ENCODE peak calls at places on chromosomes 4 and X, in five cellular contexts. R, G, N, E and Q are unnamed samples.
A peak's percentile ranks its signal among the peaks of the same experiment; 100 is the strongest.

GRCh38 chr4:113990886-113991285 is 11.4 kb upstream of the ARSJ start:
- DNase-seq in G (no peak), E (no peak), R (no peak), N (no peak), Q (no peak)

GRCh38 chr4:6761540-6762243 is 20.8 kb upstream of the KIAA0232 start:
- DNase-seq in N (no peak), R (no peak), G (no peak), E (no peak), Q (no peak)

GRCh38 chr4:8771258-8771590 is 100.4 kb downstream of the HMX1 start:
- DNase-seq in R (no peak), G (no peak), N (no peak), E (no peak), Q (peak; percentile 12)

GRCh38 chr4:7852568-7853185 is 87.0 kb downstream of the AFAP1 start:
- DNase-seq in G (no peak), N (no peak), E (no peak), R (no peak), Q (no peak)

GRCh38 chrX:14039344-14039743 is 9.7 kb upstream of the GEMIN8 start:
- DNase-seq in E (no peak), R (no peak), G (peak; percentile 66), N (no peak), Q (peak; percentile 39)

GRCh38 chr4:77927991-77928925 is 65.6 kb downstream of the MRPL1 start:
- DNase-seq in E (no peak), R (no peak), G (no peak), N (no peak), Q (no peak)

GRCh38 chr4:179285696-179286095 is 1843.5 kb upstream of the AGA start:
- DNase-seq in G (no peak), E (no peak), R (no peak), N (no peak), Q (no peak)

GRCh38 chr4:95027906-95028618 is 270.3 kb downstream of the BMPR1B start:
- DNase-seq in N (no peak), E (no peak), G (no peak), R (no peak), Q (no peak)

GRCh38 chrX:13015536-13016236 is 28.7 kb downstream of the FAM9C start:
- DNase-seq in G (no peak), R (no peak), E (no peak), N (no peak), Q (no peak)

GRCh38 chr4:124025423-124025822 is 628.8 kb downstream of the SPRY1 start:
- DNase-seq in G (no peak), N (no peak), E (no peak), R (no peak), Q (no peak)

GRCh38 chr4:107138433-107138832 is 102.3 kb upstream of the DKK2 start:
- DNase-seq in R (no peak), N (no peak), G (no peak), E (no peak), Q (no peak)

GRCh38 chr4:134337584-134337983 is 136.0 kb upstream of the PABPC4L start:
- DNase-seq in N (no peak), R (no peak), G (no peak), E (no peak), Q (no peak)

GRCh38 chr4:112633477-112634235 is 3.1 kb downstream of the ZGRF1 start:
- DNase-seq in G (no peak), E (no peak), N (peak; percentile 19), R (no peak), Q (no peak)

GRCh38 chr4:159193256-159193655 is 90.4 kb downstream of the RAPGEF2 start:
- DNase-seq in G (no peak), E (no peak), R (no peak), N (no peak), Q (no peak)

GRCh38 chr4:159190646-159191045 is 87.8 kb downstream of the RAPGEF2 start:
- DNase-seq in E (no peak), G (no peak), N (no peak), R (no peak), Q (no peak)

GRCh38 chr4:159188646-159189045 is 85.8 kb downstream of the RAPGEF2 start:
- DNase-seq in G (no peak), E (no peak), R (no peak), N (no peak), Q (no peak)

GRCh38 chr4:159195400-159195799 is 92.5 kb downstream of the RAPGEF2 start:
- DNase-seq in G (no peak), N (no peak), R (no peak), E (no peak), Q (no peak)

DNA sequence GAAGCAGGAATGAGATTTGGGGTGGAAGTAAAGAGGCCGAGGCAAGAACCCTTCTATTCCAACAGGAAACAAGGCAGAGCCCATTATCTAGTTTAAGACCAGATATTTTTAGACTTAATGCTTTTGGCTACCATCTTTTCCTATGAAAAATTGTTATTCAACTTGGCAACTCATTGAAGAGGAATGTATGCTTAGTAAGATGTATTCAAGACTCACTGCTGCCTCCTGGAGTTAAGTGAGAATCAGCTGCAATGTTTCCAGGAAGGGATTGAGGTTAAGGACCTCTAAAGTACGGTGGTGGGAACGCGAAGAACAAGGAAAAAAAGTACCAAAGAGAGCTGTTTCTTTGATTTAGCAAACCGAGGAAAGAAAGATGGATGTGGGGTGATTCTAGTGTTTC is 89.1 kb downstream of the RAPGEF2 start:
- DNase-seq in N (no peak), E (no peak), G (no peak), R (no peak), Q (no peak)
- TF ChIP-seq CTCF in N (peak; percentile 30), E (no peak), G (no peak), R (peak; percentile 48), Q (peak; percentile 29)

GRCh38 chr4:174526731-174527130 is 4.4 kb upstream of the HPGD start:
- DNase-seq in N (no peak), R (no peak), G (no peak), E (no peak), Q (no peak)
- TF ChIP-seq CTCF in N (no peak), R (no peak), G (no peak), E (no peak), Q (no peak)

GRCh38 chr4:186032259-186032658 is 36.7 kb upstream of the TLR3 start:
- DNase-seq in G (no peak), N (no peak), R (no peak), E (no peak), Q (no peak)
- TF ChIP-seq CTCF in G (no peak), N (peak; percentile 23), R (no peak), E (no peak), Q (no peak)

GRCh38 chr4:158170691-158171455 is 2.0 kb downstream of the GASK1B start:
- DNase-seq in R (no peak), G (no peak), N (peak; percentile 11), E (peak; percentile 86), Q (peak; percentile 40)
- TF ChIP-seq CTCF in R (peak; percentile 56), G (no peak), N (peak; percentile 55), E (peak; percentile 80), Q (peak; percentile 62)

DNA sequence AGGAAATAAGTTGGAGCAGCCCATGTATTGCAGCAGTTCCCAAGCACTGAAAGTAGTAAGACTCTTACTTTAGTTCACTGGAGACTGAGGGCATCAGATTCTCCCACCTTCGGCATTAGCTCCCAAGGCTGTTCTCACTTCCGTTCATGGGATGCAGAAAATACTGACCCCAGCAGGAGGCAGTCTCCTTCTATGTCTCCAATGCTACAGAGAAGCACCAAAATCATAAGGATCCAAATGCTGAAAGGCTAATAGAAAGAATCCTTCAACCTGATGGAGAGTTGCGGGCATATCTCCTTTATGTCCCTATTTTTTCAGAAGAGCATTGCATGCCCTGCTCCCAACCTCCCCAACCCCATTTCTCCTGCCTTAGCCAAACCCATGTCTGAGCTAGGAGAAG is 32.4 kb downstream of the ADH7 start:
- DNase-seq in R (no peak), G (no peak), E (no peak), N (no peak), Q (no peak)
- TF ChIP-seq CTCF in R (no peak), G (no peak), E (no peak), N (no peak), Q (no peak)

GRCh38 chr4:2280531-2281300 is 18.8 kb upstream of the MXD4 start:
- DNase-seq in E (no peak), N (no peak), G (no peak), R (no peak), Q (peak; percentile 9)

GRCh38 chr4:2284161-2284933 is 22.4 kb upstream of the MXD4 start:
- DNase-seq in E (peak; percentile 16), N (no peak), G (no peak), R (no peak), Q (peak; percentile 3)

GRCh38 chr4:2283199-2283711 is 21.3 kb upstream of the MXD4 start:
- DNase-seq in G (no peak), R (no peak), E (no peak), N (no peak), Q (no peak)

GRCh38 chr4:2284934-2285664 is 23.2 kb upstream of the MXD4 start:
- DNase-seq in N (no peak), R (no peak), G (no peak), E (peak; percentile 20), Q (no peak)

DNA sequence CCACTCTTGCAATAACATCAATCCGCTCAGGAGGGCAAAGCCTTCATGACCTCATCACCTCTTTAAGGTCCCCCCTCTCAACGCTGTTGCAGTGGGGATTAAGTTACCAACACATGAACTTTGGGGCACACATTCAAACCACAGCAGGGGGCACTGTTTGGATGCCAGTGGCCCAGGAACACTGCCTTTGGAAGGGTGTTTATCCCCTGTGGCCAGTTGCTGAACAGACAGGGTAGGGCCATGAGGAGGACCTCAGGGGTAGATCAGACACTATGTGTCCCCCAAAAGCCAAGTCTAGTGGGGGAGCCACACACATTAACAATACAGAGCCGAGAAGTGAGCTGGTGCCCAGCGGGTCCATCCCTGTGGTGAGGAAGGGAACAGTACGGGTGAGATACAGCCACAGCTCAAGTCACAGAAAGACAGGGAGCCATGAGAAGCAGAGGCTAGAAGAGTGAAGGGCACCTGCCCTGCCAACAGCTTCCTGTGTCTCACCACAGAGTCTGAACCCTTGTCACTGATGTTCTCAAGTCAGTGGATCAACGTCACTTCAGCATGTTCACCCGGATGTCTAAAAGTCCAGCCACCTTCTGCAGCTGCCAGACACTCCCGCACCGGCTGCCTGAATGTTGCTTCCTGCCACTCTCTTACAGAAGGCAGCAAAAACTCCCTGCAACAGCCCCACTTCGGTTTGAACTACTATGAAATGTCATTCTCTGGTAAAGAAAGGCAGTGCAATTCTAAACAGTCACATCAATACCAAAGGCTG is 19.9 kb upstream of the MXD4 start:
- DNase-seq in G (peak; percentile 87), N (peak; percentile 36), E (no peak), R (no peak), Q (peak; percentile 7)
- TF ChIP-seq CTCF in G (peak; percentile 72), N (peak; percentile 28), E (no peak), R (no peak), Q (no peak)

DNA sequence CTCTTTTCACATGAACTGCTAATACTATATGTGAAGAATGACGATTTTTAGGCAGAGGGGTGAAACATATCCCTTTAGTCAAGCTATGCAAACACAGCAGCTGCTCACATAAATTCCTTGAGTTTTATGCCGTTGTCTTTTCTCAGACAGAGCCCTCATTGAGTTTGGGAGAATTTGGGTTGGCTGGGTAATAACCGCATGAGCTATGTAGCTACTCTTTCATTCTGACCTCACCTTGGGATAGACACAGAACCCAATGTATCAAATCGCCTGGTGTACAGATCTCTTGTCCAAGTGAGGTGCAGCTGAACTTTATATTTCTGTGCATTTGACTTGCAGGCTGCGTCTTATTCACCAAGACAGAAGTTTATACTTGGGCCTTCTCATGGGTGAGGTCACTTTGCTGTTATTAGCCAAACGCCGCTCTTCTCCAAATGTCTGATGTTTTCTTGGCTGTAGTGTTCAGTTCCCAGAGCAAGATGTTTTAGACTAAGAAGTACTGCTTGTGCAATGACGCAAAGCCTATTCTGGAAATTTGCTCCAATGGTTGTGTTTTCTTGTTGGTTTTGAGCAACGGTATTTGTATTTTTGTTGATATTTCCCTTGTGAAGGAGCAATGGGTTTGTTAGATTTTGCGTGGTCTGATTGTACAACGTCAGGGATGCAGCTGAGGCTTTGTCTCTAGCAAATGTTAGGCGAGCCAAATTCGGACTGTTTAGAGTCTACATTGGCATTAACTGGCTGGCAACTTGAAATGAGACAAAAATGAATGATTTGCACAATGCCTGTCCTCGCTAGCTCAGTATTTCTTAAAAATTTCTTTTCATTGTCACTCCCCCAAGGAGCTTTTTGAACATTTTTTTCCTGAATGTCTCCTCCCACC is 11.2 kb upstream of the SPARCL1 start:
- DNase-seq in R (no peak), N (no peak), E (no peak), G (no peak), Q (no peak)
- TF ChIP-seq CTCF in R (no peak), N (no peak), E (no peak), G (no peak), Q (no peak)